ENCODE peak calls at places on chromosome 2, in eight cellular contexts. K is prostate gland; D is Peyer's patch; H is vagina; W is astrocyte; N is lung; R is naive thymus-derived CD4-positive, alpha-beta T cell; E is mammary epithelial cell. T is an unnamed sample. For H3K4me1 and H3K36me3, the result is how much of the 10 kb centered on the place peaks cover.

GRCh38 chr2:234880551-234881211 is 71.1 kb upstream of the SH3BP4 start:
- DNase-seq in W (peak), N (no peak), E (peak), K (no peak), H (no peak), D (no peak), R (no peak), T (peak)

GRCh38 chr2:96254592-96254991 is 11.2 kb downstream of the TMEM127 start:
- DNase-seq in K (no peak), R (no peak), N (no peak), E (no peak), H (no peak), W (no peak), D (no peak), T (no peak)

GRCh38 chr2:12051831-12052230 is 305.4 kb downstream of the LPIN1 start:
- DNase-seq in H (no peak), R (no peak), W (peak), D (no peak), E (no peak), K (no peak), N (no peak), T (peak)

GRCh38 chr2:12428786-12429185 is 287.9 kb upstream of the TRIB2 start:
- DNase-seq in W (no peak), N (no peak), H (no peak), R (no peak), D (no peak), E (no peak), K (no peak), T (no peak)

GRCh38 chr2:37831081-37831780 is 93.9 kb upstream of the RMDN2 start:
- DNase-seq in W (no peak), N (no peak), H (peak), R (no peak), E (no peak), D (no peak), K (no peak), T (no peak)

GRCh38 chr2:118224888-118225264 is 136.6 kb downstream of the INSIG2 start:
- DNase-seq in R (peak), H (no peak), N (no peak), E (no peak), W (no peak), K (no peak), D (no peak), T (no peak)

GRCh38 chr2:111909079-111909478 is 10.7 kb downstream of the MERTK start:
- DNase-seq in E (no peak), D (no peak), W (no peak), N (no peak), K (no peak), R (no peak), H (no peak), T (no peak)

GRCh38 chr2:224142397-224143312 is 103.6 kb upstream of the SERPINE2 start:
- DNase-seq in W (peak), H (no peak), R (no peak), E (peak), N (no peak), D (no peak), K (no peak), T (peak)

GRCh38 chr2:40034198-40034597 is 255.1 kb upstream of the THUMPD2 start:
- DNase-seq in H (no peak), N (no peak), K (no peak), E (peak), D (no peak), W (peak), R (no peak), T (peak)

GRCh38 chr2:168944065-168944464 is 43.0 kb downstream of the G6PC2 start:
- DNase-seq in N (no peak), W (no peak), R (no peak), H (no peak), D (no peak), K (no peak), E (no peak), T (no peak)

GRCh38 chr2:226066391-226066790 is 666.9 kb downstream of the NYAP2 start:
- DNase-seq in W (no peak), R (no peak), H (no peak), N (no peak), E (no peak), D (no peak), K (no peak), T (no peak)

GRCh38 chr2:31013311-31013710 is 124.9 kb downstream of the GALNT14 start:
- DNase-seq in D (no peak), H (no peak), K (no peak), N (no peak), E (no peak), W (no peak), R (no peak), T (no peak)

GRCh38 chr2:48278590-48278989 is 251.4 kb upstream of the STON1 start:
- DNase-seq in R (no peak), N (no peak), H (no peak), W (no peak), K (no peak), E (peak), D (no peak), T (no peak)

GRCh38 chr2:16252891-16253290 is 312.5 kb downstream of the MYCN start:
- DNase-seq in H (peak), D (no peak), K (no peak), R (no peak), N (no peak), E (no peak), W (no peak), T (no peak)

GRCh38 chr2:148475626-148476025 is 168.9 kb upstream of the EPC2 start:
- DNase-seq in K (no peak), W (no peak), H (no peak), E (no peak), R (no peak), N (no peak), D (no peak), T (no peak)

GRCh38 chr2:150391779-150392178 is 95.7 kb downstream of the RND3 start:
- DNase-seq in R (no peak), K (no peak), D (no peak), E (no peak), W (no peak), N (no peak), H (no peak), T (no peak)

GRCh38 chr2:6881036-6881435 is 3.5 kb downstream of the RSAD2 start:
- DNase-seq in D (no peak), K (no peak), N (no peak), R (no peak), E (no peak), W (no peak), H (no peak), T (no peak)

GRCh38 chr2:6880200-6880733 is 2.7 kb downstream of the RSAD2 start:
- DNase-seq in E (no peak), N (no peak), K (no peak), D (no peak), W (no peak), R (peak), H (no peak), T (no peak)

GRCh38 chr2:6881516-6881915 is 3.9 kb downstream of the RSAD2 start:
- DNase-seq in K (no peak), D (no peak), R (no peak), N (no peak), E (no peak), W (no peak), H (no peak), T (no peak)

GRCh38 chr2:6885968-6886367 is 8.4 kb downstream of the RSAD2 start:
- DNase-seq in D (no peak), W (no peak), R (no peak), E (no peak), K (no peak), N (no peak), H (no peak), T (no peak)

DNA sequence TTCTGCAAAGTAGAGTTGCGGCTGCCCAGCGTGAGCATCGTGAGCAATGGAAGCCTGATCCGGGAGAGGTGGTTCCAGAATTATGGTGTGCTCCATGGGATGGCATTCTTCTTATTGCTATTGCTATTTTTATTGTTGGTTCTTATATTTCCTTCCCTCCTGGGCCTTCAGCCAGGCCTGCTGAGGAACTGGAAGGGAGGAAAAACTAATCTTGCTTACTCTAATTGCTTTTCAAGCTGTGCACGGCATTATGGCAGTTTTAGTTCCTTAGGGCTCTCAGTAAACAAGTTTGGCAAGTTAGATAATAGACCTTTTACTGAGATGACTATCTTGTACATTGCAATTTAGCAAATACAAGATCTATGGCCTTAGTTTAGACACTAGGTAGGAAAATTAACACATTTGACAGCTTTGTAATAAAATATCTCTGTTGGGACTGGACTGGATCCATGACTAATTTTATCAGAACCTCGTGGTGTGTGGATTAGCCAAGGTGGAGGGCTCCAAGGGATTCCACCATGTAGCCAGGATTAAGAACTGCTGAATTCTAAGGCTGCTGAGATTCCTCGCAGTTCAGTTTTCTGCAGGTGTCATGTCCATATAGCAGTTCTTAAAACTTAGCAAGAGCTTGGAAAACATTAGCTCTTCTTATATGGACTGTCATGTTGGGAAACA is 6.0 kb downstream of the RSAD2 start:
- DNase-seq in K (no peak), W (no peak), N (no peak), E (no peak), H (no peak), R (no peak), D (no peak), T (no peak)
- H3K27ac ChIP-seq in K (no peak), W (no peak), N (no peak), E (no peak), H (no peak), R (no peak), D (no peak), T (no peak)

GRCh38 chr2:27072950-27073349 is 1.5 kb upstream of the OST4 start:
- DNase-seq in R (no peak), H (no peak), N (no peak), K (no peak), E (no peak), W (peak), D (no peak), T (peak)

GRCh38 chr2:27073782-27074181 is 2.3 kb upstream of the OST4 start:
- DNase-seq in E (no peak), R (no peak), K (no peak), N (no peak), D (no peak), H (no peak), W (no peak), T (peak)

GRCh38 chr2:27071277-27071989 is at the start of gene OST4:
- DNase-seq in R (peak), N (peak), E (peak), K (peak), H (no peak), W (peak), D (peak), T (peak)

GRCh38 chr2:27070653-27071276 is 689 bp downstream of the OST4 start:
- DNase-seq in E (no peak), K (no peak), R (no peak), H (no peak), N (no peak), D (no peak), W (no peak), T (peak)

DNA sequence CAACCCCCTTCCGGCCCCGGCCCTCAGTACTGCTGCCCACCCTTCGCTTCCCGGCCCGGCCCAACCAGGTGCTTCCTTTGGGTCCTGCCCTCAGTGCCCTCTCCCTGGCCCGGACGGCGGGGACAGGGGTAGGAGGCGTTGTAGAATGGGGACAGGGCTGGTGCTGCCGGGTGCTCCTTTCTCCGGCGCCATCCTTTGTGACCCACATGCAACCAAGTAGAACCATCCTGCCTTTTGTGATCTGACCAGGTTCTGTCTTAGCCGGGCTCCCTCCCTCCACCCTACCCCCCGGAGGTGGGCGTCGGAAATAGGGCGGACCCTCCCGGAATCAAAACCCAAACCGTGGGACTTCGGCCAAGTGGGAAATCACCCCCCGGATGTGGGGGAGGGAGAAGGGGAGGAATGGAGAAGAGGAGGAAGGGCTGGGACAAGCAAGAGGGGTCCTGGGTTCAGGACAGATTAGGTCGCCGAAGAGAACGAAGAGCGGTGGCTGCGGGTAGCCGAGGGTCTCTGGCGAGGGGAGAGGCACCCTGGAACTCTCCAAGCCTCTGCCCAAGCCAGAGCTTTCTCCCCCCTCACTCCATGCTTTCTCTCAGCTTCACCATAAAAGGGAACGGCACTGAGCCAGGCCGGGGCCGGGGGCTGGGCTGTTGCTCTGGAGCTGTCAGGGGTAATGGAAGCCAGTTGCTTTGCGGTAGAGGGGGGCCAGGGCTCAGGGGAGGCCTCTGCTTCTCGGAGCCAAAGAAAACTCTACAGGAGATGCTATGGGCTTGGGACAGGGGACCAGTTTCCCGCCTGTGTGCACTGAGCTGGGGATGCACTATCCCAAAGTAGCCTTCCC is 756 bp upstream of the OST4 start:
- DNase-seq in E (no peak), H (no peak), D (no peak), R (no peak), W (peak), N (no peak), K (no peak), T (peak)
- H3K4me1 ChIP-seq in E (under half), H (half or more), D (under half), R (under half), W (half or more), N (under half), K (under half), T (half or more)

GRCh38 chr2:231461516-231461971 is 2.7 kb downstream of the NCL start:
- DNase-seq in H (no peak), R (no peak), D (no peak), E (no peak), N (no peak), W (no peak), K (no peak), T (no peak)

GRCh38 chr2:231463698-231464575 is at the start of gene NCL:
- DNase-seq in K (peak), N (peak), E (peak), H (no peak), R (peak), D (peak), W (peak), T (peak)

GRCh38 chr2:231464576-231465540 is 574 bp upstream of the NCL start:
- DNase-seq in W (no peak), N (peak), D (peak), E (no peak), H (peak), R (peak), K (peak), T (peak)

GRCh38 chr2:231460073-231460861 is 4.0 kb downstream of the NCL start:
- DNase-seq in W (no peak), N (no peak), K (no peak), D (no peak), H (no peak), R (no peak), E (no peak), T (no peak)

DNA sequence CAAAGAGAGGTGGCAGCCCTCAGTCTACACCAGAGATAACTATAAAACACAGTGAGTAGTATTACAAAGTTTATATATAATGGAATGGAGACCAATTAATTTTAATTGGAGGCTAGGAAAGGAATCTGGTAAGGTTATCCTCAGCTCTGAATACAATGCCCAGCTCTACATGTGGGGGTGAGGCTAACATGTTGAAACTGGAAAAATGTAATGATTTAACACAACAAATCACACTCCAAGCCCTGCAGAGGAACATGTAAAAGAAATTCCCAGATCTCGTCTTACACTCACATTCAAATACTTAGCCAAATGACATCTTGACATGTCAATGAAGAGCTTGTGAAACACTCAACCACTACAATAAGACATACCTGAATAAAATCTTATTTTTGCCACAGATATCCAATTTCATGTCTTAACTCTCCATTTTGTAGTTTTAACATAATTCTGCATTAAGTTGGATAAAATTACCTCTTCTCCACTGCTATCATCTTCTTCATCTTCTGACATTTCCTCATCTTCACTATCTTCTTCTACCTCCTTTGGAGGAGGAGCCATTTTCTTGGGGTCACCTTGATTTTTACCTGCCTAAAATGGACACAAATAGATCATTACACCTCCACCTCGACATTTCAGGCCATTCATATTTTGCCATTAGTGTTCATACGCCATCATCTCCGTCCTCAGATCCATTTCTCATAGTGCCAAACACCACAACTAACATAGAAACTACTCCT is 1.4 kb downstream of the NCL start:
- DNase-seq in N (no peak), R (no peak), K (no peak), D (no peak), H (no peak), W (no peak), E (peak), T (peak)
- H3K36me3 ChIP-seq in N (under half), R (half or more), K (under half), D (half or more), H (under half), W (under half), E (under half), T (half or more)

GRCh38 chr2:75041791-75042231 is 83.4 kb downstream of the POLE4 start:
- DNase-seq in K (no peak), W (no peak), R (no peak), E (no peak), N (no peak), H (peak), D (no peak), T (no peak)
- H3K27ac ChIP-seq in K (no peak), W (no peak), R (no peak), E (no peak), N (no peak), H (no peak), D (peak), T (no peak)

DNA sequence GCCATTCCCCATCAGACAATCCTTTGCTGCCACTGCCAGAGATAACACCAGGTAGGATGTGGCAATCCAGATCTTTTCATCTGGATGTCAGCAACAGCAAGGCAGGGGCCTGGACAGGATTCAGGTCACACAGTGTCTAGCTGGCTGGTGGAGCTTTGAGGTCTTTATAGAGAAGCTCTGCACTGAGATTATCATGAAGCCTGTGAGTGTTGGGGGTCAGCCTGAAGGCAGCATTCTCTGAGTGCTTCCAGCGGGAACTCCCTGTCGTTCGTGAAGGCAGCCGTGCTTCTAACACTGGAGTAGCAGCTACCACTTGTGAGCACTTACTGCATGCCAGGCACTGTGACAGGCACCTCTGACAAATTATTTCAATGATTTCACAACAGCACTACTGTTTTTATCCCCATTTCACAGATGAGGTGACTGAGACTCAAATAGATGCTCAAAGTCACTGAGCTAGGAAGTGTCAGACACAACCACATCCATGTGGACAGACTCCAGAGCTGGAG is 85.7 kb downstream of the SEMA4F start:
- DNase-seq in E (no peak), N (no peak), R (no peak), D (no peak), W (no peak), H (no peak), K (no peak), T (no peak)
- H3K4me1 ChIP-seq in E (under half), N (under half), R (under half), D (under half), W (under half), H (under half), K (under half), T (under half)

DNA sequence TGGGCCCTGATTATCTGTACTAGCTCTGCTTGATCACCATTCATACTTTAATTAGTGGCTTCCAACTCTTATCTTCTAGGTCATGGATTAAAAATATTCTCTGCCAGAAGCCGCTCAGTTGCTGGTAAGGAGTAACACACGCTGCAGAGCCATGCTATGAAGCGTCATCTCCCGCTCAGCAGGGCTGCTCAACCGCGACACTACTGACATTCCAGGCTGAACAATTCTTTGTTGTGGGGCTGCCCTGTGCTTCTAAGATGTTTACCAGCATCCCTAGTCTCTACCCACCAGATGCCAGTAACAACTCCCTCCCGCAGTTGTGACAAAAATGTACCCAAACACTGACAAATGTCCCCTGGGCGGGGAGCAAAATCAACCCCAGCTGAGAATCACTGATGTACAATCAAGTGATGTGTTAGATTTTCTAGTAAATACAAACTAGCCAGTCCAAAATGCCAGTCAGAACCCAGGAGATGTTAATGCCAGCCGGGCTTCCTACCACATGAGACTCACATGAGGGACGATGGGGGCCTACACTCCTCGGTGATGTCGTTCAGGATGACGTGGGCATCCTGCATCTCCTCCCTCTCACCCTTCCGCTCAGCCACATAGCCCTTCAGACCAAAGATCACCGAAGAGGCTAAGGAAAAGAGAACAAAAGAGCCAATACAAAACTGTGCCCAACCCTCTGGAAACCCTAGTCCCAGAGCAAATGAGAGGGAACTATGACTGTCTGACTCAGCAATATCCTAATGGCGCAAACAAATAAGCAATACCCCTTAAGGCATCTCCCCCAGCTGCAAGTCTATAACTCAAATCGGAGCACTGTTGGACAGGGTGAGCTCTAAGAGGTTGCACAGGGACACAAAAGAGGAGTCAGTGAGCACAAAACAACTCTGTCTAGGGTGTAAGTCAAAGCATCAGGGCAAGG is 15.6 kb downstream of the ILKAP start:
- DNase-seq in W (no peak), E (no peak), K (no peak), H (no peak), D (no peak), N (no peak), R (no peak), T (no peak)
- H3K36me3 ChIP-seq in W (half or more), E (under half), K (under half), H (under half), D (half or more), N (half or more), R (half or more), T (half or more)